ENCODE peak calls at places on chromosomes 5 and 9, in eight cellular contexts. X, V, L, U, J, I, T and O are unnamed samples.
A peak's percentile ranks its signal among the peaks of the same experiment; 100 is the strongest.

GRCh38 chr5:42302186-42302585 is 121.1 kb upstream of the GHR start:
- DNase-seq in X (no peak), V (no peak), L (no peak), U (no peak), J (no peak), I (no peak), T (no peak), O (peak; percentile 95)

GRCh38 chr9:117224676-117225075 is 190.2 kb downstream of the ASTN2 start:
- DNase-seq in X (no peak), V (no peak), L (no peak), U (no peak), J (no peak), I (peak; percentile 45), T (no peak), O (no peak)

GRCh38 chr9:115983366-115983765 is 170.2 kb upstream of the PAPPA start:
- DNase-seq in X (no peak), V (no peak), L (no peak), U (no peak), J (no peak), I (no peak), T (no peak), O (no peak)

GRCh38 chr9:129412814-129413536 is 207.9 kb downstream of the C9orf50 start:
- DNase-seq in X (no peak), V (peak; percentile 64), L (peak; percentile 40), U (no peak), J (no peak), I (no peak), T (no peak), O (peak; percentile 50)

GRCh38 chr9:36137392-36138004 is 965 bp downstream of the GLIPR2 start:
- DNase-seq in X (no peak), V (no peak), L (no peak), U (no peak), J (no peak), I (no peak), T (no peak), O (peak; percentile 9)

GRCh38 chr9:19641046-19641445 is 147.8 kb downstream of the SLC24A2 start:
- DNase-seq in X (no peak), V (no peak), L (no peak), U (no peak), J (no peak), I (no peak), T (no peak), O (peak; percentile 3)

GRCh38 chr9:128271112-128271511 is 4.7 kb downstream of the GOLGA2 start:
- DNase-seq in X (peak; percentile 92), V (no peak), L (no peak), U (no peak), J (no peak), I (no peak), T (peak; percentile 63), O (peak; percentile 88)

GRCh38 chr5:58648846-58649245 is 66.0 kb downstream of the RAB3C start:
- DNase-seq in X (no peak), V (no peak), L (no peak), U (no peak), J (no peak), I (no peak), T (no peak), O (no peak)

GRCh38 chr9:136091582-136092352 is 3.3 kb downstream of the NACC2 start:
- DNase-seq in X (no peak), V (no peak), L (no peak), U (no peak), J (no peak), I (no peak), T (no peak), O (no peak)

GRCh38 chr5:88262116-88262515 is 6.5 kb downstream of the TMEM161B start:
- DNase-seq in X (no peak), V (no peak), L (no peak), U (no peak), J (no peak), I (no peak), T (no peak), O (no peak)

GRCh38 chr5:128304121-128304520 is 220.6 kb downstream of the SLC12A2 start:
- DNase-seq in X (peak; percentile 53), V (no peak), L (no peak), U (no peak), J (no peak), I (no peak), T (peak; percentile 62), O (peak; percentile 22)

GRCh38 chr5:171783051-171783450 is 2.6 kb upstream of the SMIM23 start:
- DNase-seq in X (peak; percentile 41), V (no peak), L (no peak), U (no peak), J (no peak), I (no peak), T (no peak), O (peak; percentile 53)

GRCh38 chr5:8686707-8687106 is 817.8 kb downstream of the MTRR start:
- DNase-seq in X (no peak), V (no peak), L (no peak), U (no peak), J (no peak), I (no peak), T (no peak), O (no peak)

GRCh38 chr9:4180907-4181605 is 118.8 kb downstream of the GLIS3 start:
- DNase-seq in X (no peak), V (no peak), L (no peak), U (no peak), J (no peak), I (no peak), T (no peak), O (no peak)

GRCh38 chr9:95189230-95190098 is 128.0 kb downstream of the FANCC start:
- DNase-seq in X (no peak), V (no peak), L (no peak), U (no peak), J (no peak), I (no peak), T (no peak), O (no peak)

GRCh38 chr5:34552129-34552528 is 104.0 kb upstream of the RAI14 start:
- DNase-seq in X (no peak), V (no peak), L (no peak), U (no peak), J (no peak), I (peak; percentile 17), T (no peak), O (no peak)

GRCh38 chr5:7412369-7412768 is 16.4 kb downstream of the ADCY2 start:
- DNase-seq in X (no peak), V (no peak), L (no peak), U (no peak), J (no peak), I (no peak), T (no peak), O (no peak)

GRCh38 chr5:154712518-154713437 is 42.4 kb upstream of the LARP1 start:
- DNase-seq in X (peak; percentile 41), V (no peak), L (no peak), U (no peak), J (no peak), I (peak; percentile 95), T (no peak), O (peak; percentile 13)

GRCh38 chr9:134477927-134478326 is 151.7 kb downstream of the RXRA start:
- DNase-seq in X (no peak), V (no peak), L (no peak), U (no peak), J (no peak), I (no peak), T (no peak), O (no peak)

GRCh38 chr9:72305102-72305546 is 59.9 kb downstream of the ZFAND5 start:
- DNase-seq in X (no peak), V (peak; percentile 40), L (no peak), U (no peak), J (no peak), I (peak; percentile 74), T (peak; percentile 74), O (peak; percentile 60)

GRCh38 chr5:82812575-82812974 is 264.6 kb downstream of the TMEM167A start:
- DNase-seq in X (no peak), V (no peak), L (no peak), U (no peak), J (no peak), I (no peak), T (no peak), O (no peak)

GRCh38 chr9:13429271-13429670 is 149.8 kb upstream of the MPDZ start:
- DNase-seq in X (no peak), V (no peak), L (no peak), U (no peak), J (no peak), I (no peak), T (no peak), O (no peak)

GRCh38 chr9:35756275-35756742 is 2.2 kb upstream of the MSMP start:
- DNase-seq in X (no peak), V (no peak), L (peak; percentile 81), U (no peak), J (peak; percentile 70), I (no peak), T (no peak), O (peak; percentile 43)

GRCh38 chr5:107671742-107672211 is 1.0 kb upstream of the EFNA5 start:
- DNase-seq in X (peak; percentile 87), V (no peak), L (no peak), U (no peak), J (no peak), I (peak; percentile 58), T (no peak), O (peak; percentile 70)

GRCh38 chr9:34996905-34997279 is 7.3 kb downstream of the DNAJB5 start:
- DNase-seq in X (no peak), V (no peak), L (no peak), U (no peak), J (no peak), I (no peak), T (no peak), O (no peak)

GRCh38 chr5:65861830-65862241 is 64.5 kb upstream of the ERBIN start:
- DNase-seq in X (peak; percentile 60), V (no peak), L (no peak), U (no peak), J (no peak), I (no peak), T (peak; percentile 68), O (peak; percentile 81)

GRCh38 chr5:127184841-127185240 is 105.8 kb upstream of the MEGF10 start:
- DNase-seq in X (no peak), V (no peak), L (no peak), U (no peak), J (no peak), I (no peak), T (no peak), O (no peak)

GRCh38 chr9:134153450-134153849 is 10.9 kb downstream of the RNU6ATAC start:
- DNase-seq in X (no peak), V (no peak), L (no peak), U (no peak), J (no peak), I (no peak), T (no peak), O (no peak)

GRCh38 chr9:71806916-71807315 is 38.6 kb upstream of the CEMIP2 start:
- DNase-seq in X (peak; percentile 71), V (no peak), L (peak; percentile 35), U (peak; percentile 88), J (peak; percentile 33), I (peak; percentile 75), T (peak; percentile 49), O (peak; percentile 81)

GRCh38 chr5:161421067-161421466 is 125.5 kb downstream of the GABRB2 start:
- DNase-seq in X (no peak), V (no peak), L (no peak), U (no peak), J (no peak), I (no peak), T (no peak), O (no peak)

GRCh38 chr9:127402401-127403090 is 5.6 kb downstream of the SLC2A8 start:
- DNase-seq in X (no peak), V (no peak), L (no peak), U (no peak), J (no peak), I (no peak), T (no peak), O (no peak)

GRCh38 chr9:28073278-28073677 is 500.0 kb upstream of the C9orf72 start:
- DNase-seq in X (peak; percentile 34), V (no peak), L (no peak), U (peak; percentile 18), J (no peak), I (no peak), T (peak; percentile 5), O (peak; percentile 62)

GRCh38 chr9:129013674-129014073 is 14.5 kb downstream of the SH3GLB2 start:
- DNase-seq in X (no peak), V (no peak), L (no peak), U (no peak), J (no peak), I (no peak), T (no peak), O (no peak)

GRCh38 chr9:127165096-127165495 is 42.7 kb upstream of the ANGPTL2 start:
- DNase-seq in X (no peak), V (no peak), L (no peak), U (no peak), J (no peak), I (no peak), T (no peak), O (no peak)